ENCODE peak calls at places on chromosome 14, in ten cellular contexts. R, Y, G, E, S, H, O, Q, T and B are unnamed samples. For H3K4me1, the result is how much of the 10 kb centered on the place peaks cover.

GRCh38 chr14:70666364-70666691 is 24.6 kb downstream of the TTC9 start:
- DNase-seq in H (no peak), E (no peak), Q (no peak), O (no peak), Y (no peak), G (peak), S (no peak), T (no peak), R (no peak), B (no peak)

GRCh38 chr14:97106166-97106565 is 309.0 kb downstream of the VRK1 start:
- DNase-seq in E (no peak), O (no peak), R (no peak), G (no peak), Y (peak), T (no peak), H (no peak), Q (no peak), S (no peak), B (no peak)

GRCh38 chr14:91482278-91483023 is 27.7 kb downstream of the PPP4R3A start:
- DNase-seq in Q (no peak), O (no peak), R (no peak), H (no peak), E (no peak), Y (no peak), T (no peak), G (peak), S (no peak), B (no peak)

GRCh38 chr14:50335389-50335788 is 23.3 kb downstream of the DMAC2L start:
- DNase-seq in S (no peak), E (no peak), H (peak), G (peak), Q (no peak), R (peak), Y (no peak), O (no peak), T (peak), B (peak)

GRCh38 chr14:38578278-38578681 is 322.4 kb upstream of the CLEC14A start:
- DNase-seq in G (peak), T (no peak), R (no peak), S (no peak), Y (no peak), E (no peak), H (no peak), O (no peak), Q (no peak), B (no peak)

GRCh38 chr14:72906316-72906715 is 12.4 kb upstream of the DPF3 start:
- DNase-seq in S (peak), G (peak), O (no peak), T (no peak), Y (no peak), Q (no peak), E (no peak), R (no peak), H (no peak), B (no peak)

GRCh38 chr14:31668348-31668747 is 107.1 kb downstream of the NUBPL start:
- DNase-seq in H (no peak), T (no peak), R (no peak), O (no peak), G (no peak), S (no peak), E (no peak), Y (no peak), Q (no peak), B (no peak)

GRCh38 chr14:42045393-42045792 is 438.7 kb downstream of the LRFN5 start:
- DNase-seq in T (no peak), S (no peak), O (no peak), Q (no peak), R (no peak), G (no peak), E (no peak), H (no peak), Y (no peak), B (no peak)

GRCh38 chr14:68042002-68042401 is 222.4 kb downstream of the RAD51B start:
- DNase-seq in S (no peak), G (no peak), T (no peak), E (no peak), O (no peak), H (no peak), Q (no peak), R (no peak), Y (no peak), B (no peak)

GRCh38 chr14:99612737-99613330 is 8.8 kb upstream of the CCDC85C start:
- DNase-seq in H (no peak), E (no peak), Y (no peak), S (peak), G (peak), O (no peak), T (no peak), R (no peak), Q (peak), B (no peak)

GRCh38 chr14:47536341-47536740 is 139.1 kb downstream of the MDGA2 start:
- DNase-seq in H (no peak), Q (no peak), Y (no peak), R (no peak), T (no peak), O (no peak), G (no peak), E (no peak), S (no peak), B (no peak)

DNA sequence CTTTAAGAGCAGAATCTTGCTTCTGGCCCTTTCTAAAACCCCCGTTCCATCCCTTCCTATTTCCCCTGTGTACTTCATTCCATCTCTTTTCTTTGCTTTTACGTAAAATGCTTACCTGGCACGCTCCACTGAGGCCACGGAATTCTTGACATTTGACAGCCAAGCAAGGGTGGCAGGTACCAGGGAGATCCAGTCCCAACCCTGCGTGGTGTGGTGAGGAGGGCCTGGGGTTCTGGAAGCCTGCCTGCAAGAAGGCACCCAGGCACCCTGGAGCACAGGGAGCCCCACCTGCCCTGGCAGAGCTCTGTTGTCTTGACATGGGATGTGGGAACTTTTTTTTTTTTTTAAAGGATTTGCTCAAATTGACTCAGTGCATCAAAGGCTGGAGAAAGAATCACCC is 48.6 kb downstream of the ITPK1 start:
- DNase-seq in E (no peak), S (no peak), H (no peak), G (no peak), Q (no peak), Y (no peak), R (no peak), T (no peak), O (no peak), B (no peak)
- TF ChIP-seq CTCF in E (no peak), S (no peak), H (no peak), G (no peak), Q (no peak), Y (no peak), R (no peak), T (no peak), O (no peak), B (no peak)

GRCh38 chr14:104085889-104086201 is 345 bp downstream of the ASPG start:
- DNase-seq in H (no peak), R (no peak), Q (no peak), T (no peak), Y (no peak), O (no peak), G (no peak), S (no peak), E (no peak), B (no peak)

GRCh38 chr14:104086210-104086660 is 735 bp downstream of the ASPG start:
- DNase-seq in S (no peak), R (no peak), G (no peak), O (no peak), Y (no peak), T (peak), H (no peak), E (no peak), Q (no peak), B (no peak)

GRCh38 chr14:104082807-104083206 is 2.7 kb upstream of the ASPG start:
- DNase-seq in O (no peak), S (no peak), R (peak), Y (no peak), G (no peak), T (peak), H (no peak), E (no peak), Q (peak), B (no peak)

GRCh38 chr14:104085032-104085888 is at the start of gene ASPG:
- DNase-seq in Q (peak), T (peak), S (no peak), O (peak), E (no peak), G (peak), R (peak), H (no peak), Y (no peak), B (peak)

DNA sequence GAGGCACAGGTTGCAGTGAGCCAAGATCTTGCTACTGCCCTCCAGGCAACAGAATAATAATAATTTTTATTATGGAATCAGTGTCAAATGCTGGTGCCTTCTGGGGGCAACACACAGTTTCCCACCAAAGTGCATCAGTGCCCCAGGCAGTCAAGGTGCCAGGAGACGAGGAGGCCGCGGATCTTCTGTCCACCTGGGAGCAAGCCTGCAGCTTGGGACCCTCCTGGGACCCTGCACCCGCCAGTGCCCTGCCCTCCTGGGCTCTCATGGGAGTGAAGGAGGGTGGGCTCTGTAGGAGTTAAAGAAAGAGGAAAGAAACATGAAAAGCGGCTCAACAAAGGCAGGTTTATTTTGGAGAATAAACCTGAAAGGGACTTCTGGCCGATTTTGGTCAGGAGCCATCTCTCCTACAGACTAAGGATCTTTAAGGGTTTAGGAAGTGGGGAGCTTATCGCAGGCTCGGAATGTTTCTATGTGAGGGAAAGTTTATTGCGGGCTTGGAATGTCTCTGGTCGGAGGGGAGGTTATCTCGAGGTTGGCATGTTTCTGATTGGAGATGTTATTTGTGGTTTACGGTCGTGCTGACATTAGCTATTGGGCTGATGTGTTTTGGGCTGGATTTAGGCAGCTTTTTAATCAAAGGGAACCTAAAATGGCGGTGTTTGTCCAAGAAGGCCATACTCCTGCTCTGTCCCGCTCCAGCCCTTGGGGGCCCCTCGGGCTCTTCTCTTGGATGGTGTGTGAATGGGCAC is 1.1 kb upstream of the ASPG start:
- DNase-seq in S (no peak), O (no peak), H (no peak), Q (peak), G (peak), T (no peak), Y (no peak), R (no peak), E (no peak), B (no peak)
- H3K4me1 ChIP-seq in S (under half), O (under half), H (under half), Q (under half), G (under half), T (under half), Y (under half), R (under half), E (under half), B (under half)

DNA sequence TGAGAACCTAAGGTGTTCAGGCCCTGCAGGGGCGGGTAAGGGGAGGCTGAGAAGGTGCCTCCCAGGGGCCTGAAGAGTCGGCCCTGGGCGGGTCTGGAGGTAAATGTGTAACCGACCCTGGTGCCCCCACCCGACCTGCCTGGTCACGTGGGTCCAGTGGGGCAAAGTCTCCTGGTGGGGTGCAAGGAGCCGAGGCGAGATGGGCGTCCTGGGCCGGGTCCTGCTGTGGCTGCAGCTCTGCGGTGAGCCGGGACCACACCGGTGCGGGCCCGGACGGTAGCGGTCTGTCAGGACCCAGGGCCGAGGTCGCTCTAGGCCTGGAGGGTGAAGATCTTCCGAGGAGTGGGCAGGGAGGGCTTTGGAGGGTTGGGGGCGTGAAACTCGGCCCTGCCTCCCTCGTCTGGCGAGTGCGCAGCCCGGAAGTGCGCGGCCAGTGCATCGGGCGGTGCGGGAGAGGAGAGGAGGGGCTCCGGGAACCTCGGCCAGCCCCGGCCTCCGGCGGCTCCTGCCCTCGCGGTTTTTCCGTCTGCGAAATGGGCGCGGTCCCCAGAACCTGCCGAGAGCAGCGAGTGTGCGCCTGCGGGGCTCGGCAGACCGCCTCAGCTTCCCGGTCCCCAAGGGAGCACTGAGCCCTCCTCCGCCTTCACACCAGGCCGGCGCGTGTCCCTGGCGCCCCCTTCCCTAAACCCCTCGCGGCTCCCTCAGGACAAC is at the start of gene AMN:
- DNase-seq in S (no peak), R (no peak), Y (no peak), G (peak), O (peak), Q (peak), T (no peak), H (no peak), E (no peak), B (no peak)
- H3K4me3 ChIP-seq in S (peak), R (no peak), Y (no peak), G (no peak), O (peak), Q (peak), T (no peak), H (peak), E (peak), B (no peak)

DNA sequence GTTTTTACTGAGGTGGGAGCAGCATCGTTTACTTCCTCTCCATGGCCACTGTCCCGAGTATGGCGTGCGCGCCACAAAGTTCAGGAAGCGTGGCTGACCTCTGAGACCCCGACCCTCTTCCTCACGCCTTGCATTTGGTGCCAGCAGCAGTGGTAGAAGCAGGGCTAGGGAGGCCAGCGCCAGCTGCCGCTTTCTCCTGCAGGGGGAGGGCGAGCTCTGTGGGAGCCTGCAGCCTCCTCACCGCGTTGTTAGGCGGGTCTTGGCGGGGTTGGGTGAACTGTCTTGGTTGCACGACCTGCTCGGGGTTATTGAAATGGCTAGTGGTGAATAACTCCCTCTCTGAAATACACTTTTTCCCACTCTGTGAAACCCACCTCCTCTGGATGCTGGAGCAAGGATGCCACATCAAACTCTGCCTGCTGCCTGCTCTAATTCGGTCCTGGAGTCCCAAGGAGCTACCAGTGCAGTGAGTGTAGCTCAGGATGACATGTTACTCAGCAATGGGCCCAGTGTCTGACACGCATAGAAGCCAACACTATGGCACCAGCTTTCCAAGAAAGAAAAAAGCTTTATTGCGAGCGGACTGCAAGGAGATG is 22.3 kb upstream of the TDRD9 start:
- DNase-seq in R (no peak), Q (no peak), Y (peak), T (no peak), E (no peak), H (no peak), G (no peak), O (no peak), S (no peak), B (no peak)
- TF ChIP-seq CTCF in R (no peak), Q (peak), Y (no peak), T (no peak), E (no peak), H (no peak), G (peak), O (peak), S (no peak), B (no peak)

DNA sequence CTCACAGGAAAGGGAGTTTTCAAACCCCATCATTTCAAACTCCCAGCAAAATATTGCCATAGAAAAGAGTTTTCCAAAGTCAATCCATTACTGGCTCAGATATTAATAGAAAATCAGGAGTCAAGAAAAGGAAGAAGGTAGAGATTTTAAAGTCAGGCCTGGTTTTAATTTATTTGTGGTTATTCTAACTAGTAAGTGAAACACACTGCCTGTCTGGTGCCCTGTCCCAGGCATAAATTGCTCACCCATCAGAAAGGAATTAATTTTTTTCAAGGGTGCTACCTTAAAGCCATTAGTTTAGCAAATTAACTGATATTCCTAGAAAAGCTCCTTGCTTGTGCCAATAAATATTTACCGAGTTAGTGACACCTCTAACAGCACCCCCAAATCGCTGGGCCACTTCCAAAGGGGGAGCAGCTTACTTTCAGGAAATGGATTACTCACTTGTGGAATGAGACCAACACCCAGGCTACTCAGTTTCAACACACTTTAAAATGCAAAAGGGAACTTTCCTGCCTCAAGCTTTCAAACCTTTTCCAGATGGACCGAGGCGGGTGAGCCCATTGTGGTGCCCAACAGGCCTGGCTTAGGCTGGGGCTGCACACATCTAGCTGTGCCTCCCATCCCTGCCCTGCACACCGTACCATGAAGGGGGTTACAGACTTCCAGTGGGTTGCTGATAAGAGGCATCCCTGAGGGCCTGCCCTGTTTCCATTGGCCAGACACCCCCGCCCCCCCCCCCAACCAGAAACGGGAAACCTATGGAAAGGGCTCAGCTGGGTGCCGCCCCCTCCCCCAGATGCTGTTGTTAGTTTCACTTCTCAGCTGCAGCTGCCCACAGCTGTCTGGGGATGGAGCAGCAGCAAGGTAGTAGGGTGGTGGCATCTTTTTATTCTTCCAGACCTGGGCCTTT is 117.2 kb downstream of the SAMD4A start:
- DNase-seq in S (peak), T (no peak), Q (peak), R (peak), O (no peak), G (peak), E (peak), Y (peak), H (no peak), B (peak)
- H3K4me1 ChIP-seq in S (half or more), T (under half), Q (under half), R (half or more), O (under half), G (half or more), E (under half), Y (under half), H (under half), B (under half)

DNA sequence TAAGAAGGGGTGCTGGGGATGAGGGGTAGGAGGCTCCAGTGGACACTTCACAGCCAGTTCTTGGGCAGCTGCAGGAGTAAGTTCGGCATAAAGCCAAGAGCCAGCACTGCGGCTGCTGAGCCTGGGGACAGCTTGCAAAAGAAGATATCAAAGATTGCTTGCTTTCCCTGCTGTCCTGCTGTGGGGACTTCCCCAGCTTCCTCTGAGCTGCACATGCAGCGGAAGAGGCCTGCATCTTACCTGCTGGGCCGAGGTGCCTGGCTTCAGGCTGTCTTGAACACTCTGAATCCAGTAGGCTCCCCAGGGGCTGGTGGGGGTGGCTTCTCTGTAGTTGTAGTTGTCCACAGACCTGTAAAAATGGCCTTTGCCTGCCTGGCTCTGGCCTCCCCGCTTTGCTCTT is 1.3 kb downstream of the CHGA start:
- DNase-seq in O (no peak), H (no peak), T (no peak), Q (no peak), R (no peak), G (no peak), Y (no peak), E (no peak), S (no peak), B (no peak)
- H3K4me3 ChIP-seq in O (no peak), H (no peak), T (no peak), Q (no peak), R (no peak), G (no peak), Y (no peak), E (no peak), S (no peak), B (no peak)

GRCh38 chr14:21039585-21040369 is 2.4 kb upstream of the RNASE7 start:
- DNase-seq in R (peak), E (no peak), S (peak), G (peak), Q (no peak), T (peak), H (no peak), O (peak), Y (peak), B (no peak)

GRCh38 chr14:21038416-21039058 is 3.6 kb upstream of the RNASE7 start:
- DNase-seq in G (no peak), H (no peak), T (peak), O (no peak), R (no peak), Q (no peak), E (no peak), Y (no peak), S (no peak), B (no peak)

GRCh38 chr14:21039059-21039422 is 3.1 kb upstream of the RNASE7 start:
- DNase-seq in Y (no peak), S (peak), H (peak), O (no peak), T (peak), E (peak), G (peak), R (peak), Q (no peak), B (peak)

GRCh38 chr14:21041676-21042433 is at the start of gene RNASE7:
- DNase-seq in E (no peak), T (no peak), G (no peak), Q (no peak), S (peak), R (no peak), O (peak), Y (no peak), H (no peak), B (no peak)

DNA sequence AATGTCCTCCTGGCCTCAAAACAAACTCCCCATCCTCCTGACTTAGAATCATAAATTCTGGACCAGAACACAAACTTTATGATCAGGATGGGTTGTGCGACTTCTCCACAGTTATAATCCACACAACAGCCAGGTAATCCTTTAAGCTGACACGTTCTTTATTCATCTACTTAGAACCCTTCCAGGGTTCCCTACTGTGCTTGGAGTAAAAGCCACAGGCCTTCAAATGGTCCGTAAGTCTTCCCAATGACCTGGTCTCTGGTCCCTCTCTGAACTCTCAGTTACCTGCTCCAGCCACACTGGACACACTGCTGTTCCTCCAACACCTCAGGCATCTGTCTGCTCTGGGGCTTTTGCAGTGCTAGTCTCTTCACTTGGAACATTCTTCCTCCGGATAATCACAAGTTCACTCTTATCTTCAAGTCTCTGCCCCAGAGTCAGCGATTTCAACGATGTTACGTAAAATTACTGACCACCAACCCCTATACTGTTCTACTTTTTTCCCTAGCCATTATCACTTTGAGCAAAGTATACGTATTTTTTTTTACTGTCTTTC is 1.7 kb upstream of the RNASE7 start:
- DNase-seq in Q (no peak), O (no peak), R (no peak), G (no peak), T (no peak), Y (no peak), E (no peak), H (no peak), S (no peak), B (no peak)
- TF ChIP-seq CTCF in Q (no peak), O (no peak), R (no peak), G (no peak), T (no peak), Y (no peak), E (no peak), H (no peak), S (no peak), B (no peak)